ENCODE peak calls at places on chromosomes 4 and X, in four cellular contexts. Y is activated naive CD8-positive, alpha-beta T cell treated with anti-CD3 and anti-CD28 coated beads for 36 hours; F is BE2C; Q is neuronal stem cell. J is an unnamed sample.

GRCh38 chr4:73875401-73875800 is 6.2 kb downstream of the CXCL1 start:
- DNase-seq in F (no peak), Y (no peak), Q (no peak), J (no peak)

GRCh38 chr4:40736910-40737309 is 12.8 kb upstream of the NSUN7 start:
- DNase-seq in F (no peak), Q (no peak), Y (no peak), J (no peak)

GRCh38 chrX:317424-318067 is 1.1 kb downstream of the GTPBP6 start:
- DNase-seq in F (no peak), Q (no peak), Y (no peak), J (no peak)

GRCh38 chr4:100428051-100428450 is 89.8 kb downstream of the EMCN start:
- DNase-seq in Q (no peak), Y (no peak), F (no peak), J (peak)

GRCh38 chr4:109025471-109026076 is 262.7 kb upstream of the ETNPPL start:
- DNase-seq in Y (no peak), Q (no peak), F (no peak), J (no peak)

GRCh38 chrX:106731590-106731989 is 5.1 kb downstream of the RNF128 start:
- DNase-seq in Y (no peak), F (no peak), Q (no peak), J (no peak)

GRCh38 chr4:5467111-5467510 is 241.2 kb downstream of the EVC2 start:
- DNase-seq in Q (no peak), Y (no peak), F (no peak), J (no peak)

GRCh38 chr4:147453561-147454141 is 27.2 kb upstream of the EDNRA start:
- DNase-seq in Y (no peak), F (no peak), Q (no peak), J (no peak)

GRCh38 chr4:184599492-184600135 is 49.6 kb downstream of the CASP3 start:
- DNase-seq in Q (no peak), Y (no peak), F (no peak), J (no peak)

GRCh38 chr4:9703391-9703790 is 78.0 kb upstream of the DRD5 start:
- DNase-seq in Q (peak), Y (peak), F (peak), J (peak)

GRCh38 chrX:34848281-34848680 is 94.3 kb upstream of the FAM47B start:
- DNase-seq in Q (no peak), F (no peak), Y (no peak), J (no peak)

GRCh38 chrX:45719751-45720501 is 519.2 kb upstream of the DIPK2B start:
- DNase-seq in Q (no peak), Y (no peak), F (no peak), J (no peak)

GRCh38 chrX:150763810-150764209 is 70.6 kb downstream of the MTMR1 start:
- DNase-seq in F (no peak), Y (no peak), Q (peak), J (peak)

GRCh38 chrX:112043997-112044396 is 38.6 kb downstream of the TRPC5 start:
- DNase-seq in Q (peak), F (no peak), Y (no peak), J (peak)

GRCh38 chrX:13283968-13284914 is 35.6 kb downstream of the ATXN3L start:
- DNase-seq in Y (no peak), Q (no peak), F (peak), J (peak)

GRCh38 chr4:1600811-1601532 is 83.1 kb downstream of the FAM53A start:
- DNase-seq in F (no peak), Y (no peak), Q (no peak), J (peak)

GRCh38 chrX:134636859-134637258 is 21.4 kb downstream of the PLAC1 start:
- DNase-seq in Y (no peak), F (no peak), Q (no peak), J (peak)